ENCODE peak calls at places on chromosome 6, in four cellular contexts. X is GM12878, Q is HepG2, P is K562. H is an unnamed sample.

GRCh38 chr6:36197739-36198221 is 1.2 kb downstream of the BRPF3 start:
- DNase-seq in Q (no peak), X (no peak), P (no peak), H (no peak)

GRCh38 chr6:64249129-64249528 is 613.5 kb downstream of the PHF3 start:
- DNase-seq in P (no peak), Q (peak), X (no peak), H (no peak)

GRCh38 chr6:126804255-126805064 is 314.0 kb upstream of the RSPO3 start:
- DNase-seq in Q (peak), P (peak), X (no peak), H (peak)

GRCh38 chr6:72350256-72350875 is 271.5 kb upstream of the KCNQ5 start:
- DNase-seq in X (no peak), Q (no peak), P (no peak), H (no peak)

GRCh38 chr6:167152858-167153257 is 4.9 kb downstream of the GPR31 start:
- DNase-seq in X (peak), P (no peak), Q (no peak), H (no peak)

GRCh38 chr6:166258854-166259276 is 49.3 kb downstream of the PRR18 start:
- DNase-seq in P (no peak), Q (no peak), X (no peak), H (no peak)

GRCh38 chr6:20092071-20092566 is 120.2 kb downstream of the MBOAT1 start:
- DNase-seq in Q (peak), P (peak), X (peak), H (peak)

GRCh38 chr6:98286620-98287019 is 547.8 kb upstream of the POU3F2 start:
- DNase-seq in X (no peak), Q (no peak), P (no peak), H (no peak)

GRCh38 chr6:21586760-21587181 is 6.8 kb upstream of the SOX4 start:
- DNase-seq in P (no peak), Q (no peak), X (no peak), H (no peak)

GRCh38 chr6:158799051-158799792 is 19.9 kb downstream of the EZR start:
- DNase-seq in Q (peak), X (no peak), P (no peak), H (peak)

GRCh38 chr6:99022039-99022609 is 74.4 kb upstream of the FBXL4 start:
- DNase-seq in Q (no peak), P (no peak), X (no peak), H (no peak)

GRCh38 chr6:33297406-33297955 is 1.3 kb downstream of the RGL2 start:
- DNase-seq in P (peak), Q (no peak), X (no peak), H (no peak)

GRCh38 chr6:109342564-109342963 is 39.7 kb downstream of the CD164 start:
- DNase-seq in Q (no peak), P (peak), X (no peak), H (no peak)

GRCh38 chr6:25296980-25297379 is 17.8 kb downstream of the CARMIL1 start:
- DNase-seq in X (no peak), Q (no peak), P (no peak), H (no peak)

GRCh38 chr6:15754035-15754705 is 91.3 kb upstream of the DTNBP1 start:
- DNase-seq in Q (no peak), P (peak), X (no peak), H (no peak)

GRCh38 chr6:144033816-144034540 is 25.9 kb upstream of the PLAGL1 start:
- DNase-seq in Q (no peak), P (no peak), X (no peak), H (no peak)

GRCh38 chr6:82842721-82843120 is 222.9 kb downstream of the UBE3D start:
- DNase-seq in Q (no peak), X (no peak), P (no peak), H (no peak)

GRCh38 chr6:36731622-36732310 is 34.1 kb downstream of the RAB44 start:
- DNase-seq in P (no peak), X (no peak), Q (no peak), H (no peak)

GRCh38 chr6:13117561-13117960 is 210.8 kb downstream of the TBC1D7 start:
- DNase-seq in X (no peak), P (no peak), Q (no peak), H (no peak)

GRCh38 chr6:104601008-104601745 is 258.5 kb downstream of the HACE1 start:
- DNase-seq in P (no peak), X (no peak), Q (no peak), H (no peak)

GRCh38 chr6:1620504-1621327 is 11.0 kb downstream of the FOXC1 start:
- DNase-seq in Q (no peak), P (no peak), X (no peak), H (no peak)

GRCh38 chr6:43308101-43308989 is at the start of gene CRIP3:
- DNase-seq in Q (no peak), X (no peak), P (peak), H (no peak)

GRCh38 chr6:126077810-126078791 is 91.8 kb downstream of the TRMT11 start:
- DNase-seq in P (no peak), Q (no peak), X (no peak), H (no peak)

GRCh38 chr6:142326539-142326938 is 24.7 kb downstream of the ADGRG6 start:
- DNase-seq in X (no peak), P (no peak), Q (no peak), H (no peak)

GRCh38 chr6:13725570-13725969 is 13.9 kb upstream of the RANBP9 start:
- DNase-seq in P (no peak), X (no peak), Q (no peak), H (no peak)

GRCh38 chr6:7589221-7589620 is 777 bp upstream of the SNRNP48 start:
- DNase-seq in Q (no peak), P (no peak), X (no peak), H (no peak)

GRCh38 chr6:149220882-149221773 is 96.4 kb upstream of the TAB2 start:
- DNase-seq in P (no peak), Q (no peak), X (no peak), H (no peak)

GRCh38 chr6:33697845-33698244 is 13.7 kb downstream of the UQCC2 start:
- DNase-seq in X (no peak), Q (no peak), P (no peak), H (no peak)

GRCh38 chr6:5082487-5083306 is 2.4 kb upstream of the PPP1R3G start:
- DNase-seq in P (no peak), Q (peak), X (no peak), H (no peak)
- TF ChIP-seq FOXK2 in P (no peak), Q (no peak), X (no peak), H (no peak)

GRCh38 chr6:18210707-18211106 is 53.6 kb downstream of the DEK start:
- DNase-seq in P (no peak), X (no peak), Q (no peak), H (no peak)

GRCh38 chr6:18213439-18213838 is 50.9 kb downstream of the DEK start:
- DNase-seq in X (no peak), Q (no peak), P (no peak), H (no peak)

GRCh38 chr6:18212231-18212630 is 52.1 kb downstream of the DEK start:
- DNase-seq in Q (no peak), P (no peak), X (no peak), H (no peak)

GRCh38 chr6:18209539-18210197 is 54.4 kb downstream of the KDM1B start:
- DNase-seq in P (no peak), X (no peak), Q (peak), H (no peak)

DNA sequence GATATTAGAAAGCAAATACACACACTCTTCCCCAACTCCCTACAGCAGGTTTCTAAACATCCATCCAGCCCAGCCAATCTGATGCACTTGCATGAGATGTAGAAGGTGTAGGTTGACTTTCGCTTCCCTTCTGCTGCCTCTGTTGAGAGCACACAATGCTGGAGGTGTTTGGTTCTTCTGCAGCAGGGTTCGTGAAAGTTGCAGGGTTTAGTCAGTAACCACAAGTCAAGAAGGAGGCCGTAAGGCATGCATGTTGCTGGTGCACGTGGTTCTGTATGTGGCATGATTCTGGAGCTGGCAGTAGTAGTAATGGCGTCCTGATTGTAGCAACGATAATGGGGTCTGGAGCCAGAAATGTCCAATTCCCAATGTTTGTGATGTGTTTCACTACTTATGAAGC is 53.0 kb downstream of the DEK start:
- DNase-seq in X (peak), Q (no peak), P (no peak), H (no peak)
- TF ChIP-seq FOXK2 in X (peak), Q (no peak), P (no peak), H (no peak)

GRCh38 chr6:111482236-111482958 is 621 bp downstream of the REV3L start:
- DNase-seq in X (no peak), Q (no peak), P (peak), H (no peak)
- TF ChIP-seq FOXK2 in X (no peak), Q (no peak), P (no peak), H (no peak)

DNA sequence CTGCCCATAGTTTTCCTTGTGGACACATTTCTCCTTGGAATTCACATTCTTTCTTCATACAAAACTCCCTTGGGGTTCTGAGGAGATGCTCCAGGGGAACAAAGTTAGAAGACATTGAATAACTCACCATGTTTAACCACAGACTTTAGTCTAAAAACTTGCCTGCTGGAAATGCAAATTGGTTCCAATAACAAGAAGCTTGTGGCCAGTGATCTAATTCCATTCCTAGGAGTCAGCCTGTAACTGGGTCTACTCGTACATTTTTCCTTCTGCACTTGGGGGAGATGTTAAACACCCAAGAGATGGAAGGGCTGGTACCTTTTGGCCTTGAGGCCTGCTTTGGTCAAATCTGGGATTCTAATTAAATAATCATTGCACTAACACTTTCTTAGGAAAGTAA is 60.2 kb downstream of the SCML4 start:
- DNase-seq in Q (no peak), P (no peak), X (no peak), H (no peak)
- TF ChIP-seq FOXK2 in Q (no peak), P (no peak), X (no peak), H (no peak)

GRCh38 chr6:157456524-157456829 is 75.5 kb downstream of the ZDHHC14 start:
- DNase-seq in Q (no peak), X (peak), P (no peak), H (no peak)
- TF ChIP-seq FOXK2 in Q (no peak), X (no peak), P (no peak), H (no peak)

GRCh38 chr6:30726506-30727413 is 6.6 kb downstream of the TUBB start:
- DNase-seq in P (no peak), Q (no peak), X (no peak), H (no peak)

GRCh38 chr6:30722280-30723112 is 2.3 kb downstream of the TUBB start:
- DNase-seq in Q (peak), P (peak), X (no peak), H (peak)

GRCh38 chr6:30727920-30728605 is 7.9 kb downstream of the TUBB start:
- DNase-seq in X (no peak), Q (no peak), P (no peak), H (no peak)

GRCh38 chr6:30724906-30725667 is 4.9 kb downstream of the TUBB start:
- DNase-seq in X (no peak), Q (no peak), P (no peak), H (no peak)

GRCh38 chr6:30725713-30726505 is 5.8 kb downstream of the TUBB start:
- DNase-seq in Q (no peak), X (no peak), P (no peak), H (no peak)
- TF ChIP-seq FOXK2 in Q (no peak), X (no peak), P (no peak), H (no peak)

GRCh38 chr6:117840541-117840983 is 66.5 kb upstream of the SLC35F1 start:
- DNase-seq in P (peak), Q (peak), X (no peak), H (peak)
- TF ChIP-seq FOXK2 in P (no peak), Q (no peak), X (no peak), H (no peak)

GRCh38 chr6:134296762-134297161 is 21.1 kb downstream of the SGK1 start:
- DNase-seq in X (no peak), P (no peak), Q (no peak), H (no peak)

GRCh38 chr6:134303903-134304302 is 14.0 kb downstream of the SGK1 start:
- DNase-seq in Q (no peak), P (no peak), X (no peak), H (no peak)

GRCh38 chr6:134295953-134296553 is 21.9 kb downstream of the SGK1 start:
- DNase-seq in P (peak), Q (peak), X (no peak), H (no peak)

GRCh38 chr6:134293659-134294161 is 24.2 kb downstream of the SGK1 start:
- DNase-seq in P (peak), X (no peak), Q (no peak), H (no peak)

DNA sequence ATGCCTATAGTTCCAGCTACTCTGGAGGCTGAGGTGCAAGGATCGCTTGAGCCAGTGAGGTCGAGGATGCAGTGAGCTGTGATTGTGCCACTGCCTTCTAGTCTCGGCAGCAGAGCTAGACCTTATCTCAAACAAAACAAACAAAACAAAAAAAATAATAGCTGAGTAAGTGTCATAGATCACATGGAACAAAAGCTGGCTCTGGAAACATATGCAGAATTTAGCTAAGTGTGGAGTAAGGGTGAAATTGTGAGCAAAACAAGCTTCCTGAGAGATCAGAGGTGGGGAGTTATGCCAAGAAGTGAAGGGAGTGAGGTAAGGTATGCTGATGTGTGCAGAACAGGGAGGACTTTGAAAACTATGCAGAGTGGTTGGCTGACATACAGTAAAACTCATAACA is 18.7 kb downstream of the SGK1 start:
- DNase-seq in X (no peak), Q (peak), P (no peak), H (no peak)
- TF ChIP-seq FOXK2 in X (no peak), Q (no peak), P (no peak), H (no peak)

GRCh38 chr6:35048031-35048613 is 93.0 kb downstream of the TCP11 start:
- DNase-seq in Q (no peak), X (no peak), P (no peak), H (no peak)
- TF ChIP-seq FOXK2 in Q (no peak), X (no peak), P (no peak), H (no peak)